ENCODE peak calls at places on chromosomes 5 and 9, in ten cellular contexts. G, T, I, Y, W, J, K, O, M and B are unnamed samples.

GRCh38 chr5:10860645-10861455 is 99.8 kb upstream of the DAP start:
- DNase-seq in G (no peak), T (peak; percentile 2), I (no peak), Y (no peak), W (peak; percentile 18), J (no peak), K (no peak), O (no peak), M (no peak), B (no peak)

GRCh38 chr5:10505517-10506095 is 58.3 kb upstream of the ANKRD33B start:
- DNase-seq in G (no peak), T (no peak), I (no peak), Y (peak; percentile 86), W (no peak), J (no peak), K (no peak), O (no peak), M (no peak), B (no peak)

GRCh38 chr5:136174021-136174659 is 18.8 kb downstream of the SMIM32 start:
- DNase-seq in G (no peak), T (peak; percentile 28), I (peak; percentile 82), Y (peak; percentile 76), W (peak; percentile 36), J (no peak), K (peak; percentile 17), O (no peak), M (no peak), B (no peak)

GRCh38 chr9:29214162-29214520 is 1640.9 kb upstream of the C9orf72 start:
- DNase-seq in G (no peak), T (no peak), I (peak; percentile 22), Y (no peak), W (no peak), J (no peak), K (peak; percentile 90), O (peak; percentile 25), M (no peak), B (no peak)

GRCh38 chr9:33778700-33779351 is 16.5 kb upstream of the PRSS3 start:
- DNase-seq in G (peak; percentile 20), T (no peak), I (peak; percentile 41), Y (peak; percentile 75), W (no peak), J (no peak), K (peak; percentile 68), O (peak; percentile 48), M (no peak), B (peak; percentile 71)

GRCh38 chr9:106619211-106619610 is 243.8 kb upstream of the ZNF462 start:
- DNase-seq in G (no peak), T (no peak), I (no peak), Y (no peak), W (no peak), J (no peak), K (no peak), O (no peak), M (no peak), B (no peak)

GRCh38 chr9:128065907-128066712 is 1.0 kb downstream of the NAIF1 start:
- DNase-seq in G (no peak), T (no peak), I (no peak), Y (no peak), W (no peak), J (no peak), K (no peak), O (no peak), M (peak; percentile 76), B (no peak)

GRCh38 chr5:157004893-157005551 is 42.0 kb upstream of the TIMD4 start:
- DNase-seq in G (no peak), T (no peak), I (no peak), Y (no peak), W (no peak), J (no peak), K (no peak), O (no peak), M (no peak), B (no peak)

GRCh38 chr9:120365386-120365785 is 214.6 kb downstream of the CDK5RAP2 start:
- DNase-seq in G (no peak), T (no peak), I (no peak), Y (no peak), W (no peak), J (no peak), K (no peak), O (no peak), M (no peak), B (no peak)

GRCh38 chr5:52987711-52988329 is 1.3 kb upstream of the ITGA2 start:
- DNase-seq in G (no peak), T (no peak), I (no peak), Y (no peak), W (no peak), J (no peak), K (no peak), O (no peak), M (no peak), B (no peak)

GRCh38 chr5:81207009-81207408 is 26.1 kb upstream of the CKMT2 start:
- DNase-seq in G (no peak), T (no peak), I (no peak), Y (peak; percentile 13), W (no peak), J (no peak), K (no peak), O (no peak), M (no peak), B (no peak)